ENCODE peak calls at places on chromosome 17, in five cellular contexts. One of them, this sample, is unnamed. For H3K27me3, H3K4me1 and H3K36me3, the result is how much of the 10 kb centered on the place peaks cover.

GRCh38 chr17:11140501-11140900 is 100.5 kb upstream of the SHISA6 start:
- DNase-seq in sigmoid colon: no peak
- DNase-seq in CD8-positive, alpha-beta T cell: no peak
- DNase-seq in CD4-positive, CD25-positive, alpha-beta regulatory T cell: no peak
- DNase-seq in breast epithelium: no peak
- DNase-seq in this sample: no peak

GRCh38 chr17:12821376-12821940 is 32.2 kb downstream of the ARHGAP44 start:
- DNase-seq in breast epithelium: no peak
- DNase-seq in CD4-positive, CD25-positive, alpha-beta regulatory T cell: no peak
- DNase-seq in CD8-positive, alpha-beta T cell: no peak
- DNase-seq in sigmoid colon: no peak
- DNase-seq in this sample: no peak

GRCh38 chr17:50559674-50560184 is 786 bp upstream of the CACNA1G start:
- DNase-seq in sigmoid colon: peak
- DNase-seq in breast epithelium: peak
- DNase-seq in CD4-positive, CD25-positive, alpha-beta regulatory T cell: peak
- DNase-seq in CD8-positive, alpha-beta T cell: no peak
- DNase-seq in this sample: peak

GRCh38 chr17:30554839-30555751 is 77.9 kb downstream of the GOSR1 start:
- DNase-seq in sigmoid colon: no peak
- DNase-seq in breast epithelium: no peak
- DNase-seq in CD4-positive, CD25-positive, alpha-beta regulatory T cell: no peak
- DNase-seq in CD8-positive, alpha-beta T cell: peak
- DNase-seq in this sample: peak

GRCh38 chr17:30226878-30227277 is 8.6 kb downstream of the SLC6A4 start:
- DNase-seq in breast epithelium: no peak
- DNase-seq in sigmoid colon: no peak
- DNase-seq in CD4-positive, CD25-positive, alpha-beta regulatory T cell: no peak
- DNase-seq in CD8-positive, alpha-beta T cell: no peak
- DNase-seq in this sample: no peak

GRCh38 chr17:20706752-20707372 is 127.3 kb downstream of the CDRT15L2 start:
- DNase-seq in CD8-positive, alpha-beta T cell: no peak
- DNase-seq in CD4-positive, CD25-positive, alpha-beta regulatory T cell: no peak
- DNase-seq in sigmoid colon: no peak
- DNase-seq in breast epithelium: no peak
- DNase-seq in this sample: no peak

GRCh38 chr17:16215965-16216316 is 607 bp upstream of the NCOR1 start:
- DNase-seq in sigmoid colon: no peak
- DNase-seq in CD4-positive, CD25-positive, alpha-beta regulatory T cell: no peak
- DNase-seq in CD8-positive, alpha-beta T cell: peak
- DNase-seq in breast epithelium: no peak
- DNase-seq in this sample: no peak

GRCh38 chr17:18176152-18176551 is 7.5 kb upstream of the ALKBH5 start:
- DNase-seq in CD8-positive, alpha-beta T cell: no peak
- DNase-seq in CD4-positive, CD25-positive, alpha-beta regulatory T cell: no peak
- DNase-seq in sigmoid colon: no peak
- DNase-seq in breast epithelium: no peak
- DNase-seq in this sample: no peak

GRCh38 chr17:8289103-8289397 is 580 bp downstream of the RANGRF start:
- DNase-seq in CD8-positive, alpha-beta T cell: no peak
- DNase-seq in CD4-positive, CD25-positive, alpha-beta regulatory T cell: no peak
- DNase-seq in breast epithelium: no peak
- DNase-seq in sigmoid colon: no peak
- DNase-seq in this sample: no peak

GRCh38 chr17:17576772-17577234 is 14.7 kb downstream of the PEMT start:
- DNase-seq in sigmoid colon: no peak
- DNase-seq in CD8-positive, alpha-beta T cell: no peak
- DNase-seq in breast epithelium: no peak
- DNase-seq in CD4-positive, CD25-positive, alpha-beta regulatory T cell: no peak
- DNase-seq in this sample: no peak

GRCh38 chr17:73757324-73757942 is 113.2 kb upstream of the SDK2 start:
- DNase-seq in CD8-positive, alpha-beta T cell: no peak
- DNase-seq in sigmoid colon: no peak
- DNase-seq in CD4-positive, CD25-positive, alpha-beta regulatory T cell: no peak
- DNase-seq in breast epithelium: no peak
- DNase-seq in this sample: no peak

GRCh38 chr17:73750975-73751374 is 106.7 kb upstream of the SDK2 start:
- DNase-seq in CD8-positive, alpha-beta T cell: no peak
- DNase-seq in sigmoid colon: no peak
- DNase-seq in breast epithelium: no peak
- DNase-seq in CD4-positive, CD25-positive, alpha-beta regulatory T cell: no peak
- DNase-seq in this sample: peak

GRCh38 chr17:73753751-73754496 is 109.7 kb upstream of the SDK2 start:
- DNase-seq in CD4-positive, CD25-positive, alpha-beta regulatory T cell: no peak
- DNase-seq in sigmoid colon: no peak
- DNase-seq in breast epithelium: no peak
- DNase-seq in CD8-positive, alpha-beta T cell: no peak
- DNase-seq in this sample: no peak

GRCh38 chr17:73758245-73758644 is 114.0 kb upstream of the SDK2 start:
- DNase-seq in CD4-positive, CD25-positive, alpha-beta regulatory T cell: no peak
- DNase-seq in sigmoid colon: no peak
- DNase-seq in CD8-positive, alpha-beta T cell: no peak
- DNase-seq in breast epithelium: no peak
- DNase-seq in this sample: no peak

GRCh38 chr17:73754886-73755285 is 110.6 kb upstream of the SDK2 start:
- DNase-seq in CD8-positive, alpha-beta T cell: no peak
- DNase-seq in sigmoid colon: no peak
- DNase-seq in CD4-positive, CD25-positive, alpha-beta regulatory T cell: no peak
- DNase-seq in breast epithelium: no peak
- DNase-seq in this sample: no peak
- H3K27me3 ChIP-seq in CD8-positive, alpha-beta T cell: under half
- H3K27me3 ChIP-seq in sigmoid colon: under half
- H3K27me3 ChIP-seq in CD4-positive, CD25-positive, alpha-beta regulatory T cell: under half
- H3K27me3 ChIP-seq in breast epithelium: under half
- H3K27me3 ChIP-seq in this sample: under half

GRCh38 chr17:68196394-68197090 is 51.3 kb upstream of the AMZ2 start:
- DNase-seq in CD8-positive, alpha-beta T cell: no peak
- DNase-seq in CD4-positive, CD25-positive, alpha-beta regulatory T cell: no peak
- DNase-seq in breast epithelium: no peak
- DNase-seq in sigmoid colon: no peak
- DNase-seq in this sample: no peak
- H3K4me1 ChIP-seq in CD8-positive, alpha-beta T cell: under half
- H3K4me1 ChIP-seq in CD4-positive, CD25-positive, alpha-beta regulatory T cell: half or more
- H3K4me1 ChIP-seq in breast epithelium: under half
- H3K4me1 ChIP-seq in sigmoid colon: under half
- H3K4me1 ChIP-seq in this sample: under half

GRCh38 chr17:47701603-47702002 is 7.6 kb downstream of the TBKBP1 start:
- DNase-seq in sigmoid colon: no peak
- DNase-seq in breast epithelium: no peak
- DNase-seq in CD4-positive, CD25-positive, alpha-beta regulatory T cell: no peak
- DNase-seq in CD8-positive, alpha-beta T cell: no peak
- DNase-seq in this sample: no peak

GRCh38 chr17:47699536-47699840 is 5.5 kb downstream of the TBKBP1 start:
- DNase-seq in sigmoid colon: no peak
- DNase-seq in CD4-positive, CD25-positive, alpha-beta regulatory T cell: no peak
- DNase-seq in CD8-positive, alpha-beta T cell: no peak
- DNase-seq in breast epithelium: no peak
- DNase-seq in this sample: no peak

GRCh38 chr17:47702391-47702995 is 8.5 kb downstream of the TBKBP1 start:
- DNase-seq in sigmoid colon: no peak
- DNase-seq in CD4-positive, CD25-positive, alpha-beta regulatory T cell: no peak
- DNase-seq in CD8-positive, alpha-beta T cell: no peak
- DNase-seq in breast epithelium: no peak
- DNase-seq in this sample: no peak

GRCh38 chr17:47698749-47699535 is 5.0 kb downstream of the TBKBP1 start:
- DNase-seq in CD8-positive, alpha-beta T cell: peak
- DNase-seq in sigmoid colon: peak
- DNase-seq in breast epithelium: no peak
- DNase-seq in CD4-positive, CD25-positive, alpha-beta regulatory T cell: peak
- DNase-seq in this sample: peak

DNA sequence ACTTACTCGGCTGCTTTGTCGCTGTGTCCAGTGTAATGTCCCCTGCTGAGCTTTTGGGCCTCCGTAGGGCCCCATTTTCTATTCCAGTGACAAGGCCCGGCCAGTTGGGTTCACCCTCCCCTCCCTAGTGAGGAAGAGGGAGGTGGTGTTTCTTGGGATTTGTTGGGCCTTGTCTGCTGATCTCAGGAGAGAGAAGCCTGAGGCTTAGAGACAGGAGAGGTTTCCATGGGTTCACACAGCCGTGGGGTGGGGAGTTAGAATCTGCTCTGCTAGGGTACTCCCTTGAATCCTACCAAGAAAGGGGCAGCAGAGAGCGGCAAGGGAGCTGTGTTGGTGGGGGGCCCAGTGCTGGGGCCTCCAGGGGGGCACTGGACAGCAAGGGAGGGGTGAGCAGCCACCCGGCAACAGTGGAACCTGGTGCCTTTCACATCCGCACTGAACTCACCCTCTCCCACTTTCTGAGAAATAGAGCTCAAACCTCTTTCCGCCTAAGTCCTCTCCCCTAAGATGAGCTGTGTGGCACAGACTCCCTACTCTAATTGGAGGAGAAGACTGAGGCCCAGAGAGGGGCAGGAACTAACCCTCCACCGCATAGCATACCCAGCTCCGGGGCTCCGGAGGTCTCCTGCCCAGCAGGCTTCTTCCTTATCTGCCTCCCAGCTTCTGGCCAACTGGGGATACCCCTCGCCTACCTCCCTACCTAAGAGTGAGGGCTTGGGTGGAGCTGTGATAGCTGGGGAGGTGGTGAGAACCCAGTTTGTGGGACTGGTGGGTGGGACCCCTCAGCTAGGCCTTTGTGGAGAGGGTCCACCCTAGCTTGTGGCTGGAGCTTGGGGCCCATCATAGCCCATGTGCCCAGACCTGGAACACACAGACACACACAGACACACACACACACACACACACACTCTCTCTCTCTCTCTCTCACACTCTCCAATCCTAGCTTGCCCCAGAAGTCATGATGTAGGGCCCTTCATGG is 6.8 kb downstream of the TBKBP1 start:
- DNase-seq in sigmoid colon: no peak
- DNase-seq in breast epithelium: no peak
- DNase-seq in CD4-positive, CD25-positive, alpha-beta regulatory T cell: no peak
- DNase-seq in CD8-positive, alpha-beta T cell: no peak
- DNase-seq in this sample: peak
- H3K36me3 ChIP-seq in sigmoid colon: under half
- H3K36me3 ChIP-seq in breast epithelium: under half
- H3K36me3 ChIP-seq in CD4-positive, CD25-positive, alpha-beta regulatory T cell: under half
- H3K36me3 ChIP-seq in CD8-positive, alpha-beta T cell: under half
- H3K36me3 ChIP-seq in this sample: under half

DNA sequence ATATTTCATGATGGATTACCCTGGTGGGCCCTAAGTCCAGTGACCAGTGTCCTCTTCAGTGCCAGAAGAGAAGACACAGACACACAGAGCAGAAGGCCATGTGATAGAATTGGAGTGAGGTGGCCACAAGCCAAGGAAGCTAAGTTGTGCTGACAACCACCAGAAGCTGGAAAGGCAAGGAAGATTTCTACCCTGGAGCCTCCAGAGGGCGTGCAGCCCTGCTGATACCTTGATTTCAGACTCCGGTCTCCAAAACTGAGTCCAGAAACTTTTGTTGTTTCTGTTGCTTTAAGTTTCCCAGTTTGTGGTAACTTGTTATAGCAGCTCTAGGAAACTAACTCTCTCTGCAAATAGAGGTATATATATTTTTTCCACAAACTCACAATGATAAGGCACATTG is 396.6 kb upstream of the ASIC2 start:
- DNase-seq in CD8-positive, alpha-beta T cell: no peak
- DNase-seq in sigmoid colon: no peak
- DNase-seq in breast epithelium: no peak
- DNase-seq in CD4-positive, CD25-positive, alpha-beta regulatory T cell: no peak
- DNase-seq in this sample: no peak
- H3K27me3 ChIP-seq in CD8-positive, alpha-beta T cell: under half
- H3K27me3 ChIP-seq in sigmoid colon: under half
- H3K27me3 ChIP-seq in breast epithelium: under half
- H3K27me3 ChIP-seq in CD4-positive, CD25-positive, alpha-beta regulatory T cell: under half
- H3K27me3 ChIP-seq in this sample: under half

GRCh38 chr17:41532947-41533570 is 5.0 kb upstream of the KRT19 start:
- DNase-seq in CD4-positive, CD25-positive, alpha-beta regulatory T cell: no peak
- DNase-seq in sigmoid colon: no peak
- DNase-seq in breast epithelium: peak
- DNase-seq in CD8-positive, alpha-beta T cell: no peak
- DNase-seq in this sample: no peak

GRCh38 chr17:41533613-41534012 is 5.5 kb upstream of the KRT19 start:
- DNase-seq in breast epithelium: no peak
- DNase-seq in CD8-positive, alpha-beta T cell: no peak
- DNase-seq in CD4-positive, CD25-positive, alpha-beta regulatory T cell: no peak
- DNase-seq in sigmoid colon: no peak
- DNase-seq in this sample: no peak

GRCh38 chr17:41530062-41531048 is 2.2 kb upstream of the KRT19 start:
- DNase-seq in CD4-positive, CD25-positive, alpha-beta regulatory T cell: no peak
- DNase-seq in CD8-positive, alpha-beta T cell: no peak
- DNase-seq in sigmoid colon: no peak
- DNase-seq in breast epithelium: no peak
- DNase-seq in this sample: peak

GRCh38 chr17:41529491-41529915 is 1.4 kb upstream of the KRT19 start:
- DNase-seq in CD4-positive, CD25-positive, alpha-beta regulatory T cell: no peak
- DNase-seq in breast epithelium: no peak
- DNase-seq in sigmoid colon: no peak
- DNase-seq in CD8-positive, alpha-beta T cell: no peak
- DNase-seq in this sample: no peak

GRCh38 chr17:41531993-41532392 is 3.9 kb upstream of the KRT19 start:
- DNase-seq in CD8-positive, alpha-beta T cell: no peak
- DNase-seq in breast epithelium: no peak
- DNase-seq in sigmoid colon: no peak
- DNase-seq in CD4-positive, CD25-positive, alpha-beta regulatory T cell: no peak
- DNase-seq in this sample: no peak
- H3K4me1 ChIP-seq in CD8-positive, alpha-beta T cell: under half
- H3K4me1 ChIP-seq in breast epithelium: under half
- H3K4me1 ChIP-seq in sigmoid colon: under half
- H3K4me1 ChIP-seq in CD4-positive, CD25-positive, alpha-beta regulatory T cell: under half
- H3K4me1 ChIP-seq in this sample: under half

GRCh38 chr17:37519241-37519985 is 29.7 kb downstream of the DUSP14 start:
- DNase-seq in sigmoid colon: no peak
- DNase-seq in breast epithelium: no peak
- DNase-seq in CD4-positive, CD25-positive, alpha-beta regulatory T cell: no peak
- DNase-seq in CD8-positive, alpha-beta T cell: no peak
- DNase-seq in this sample: no peak

GRCh38 chr17:37518816-37519215 is 29.1 kb downstream of the DUSP14 start:
- DNase-seq in breast epithelium: no peak
- DNase-seq in CD8-positive, alpha-beta T cell: no peak
- DNase-seq in sigmoid colon: no peak
- DNase-seq in CD4-positive, CD25-positive, alpha-beta regulatory T cell: no peak
- DNase-seq in this sample: no peak

GRCh38 chr17:37520174-37520573 is 30.5 kb downstream of the DUSP14 start:
- DNase-seq in CD4-positive, CD25-positive, alpha-beta regulatory T cell: no peak
- DNase-seq in CD8-positive, alpha-beta T cell: no peak
- DNase-seq in sigmoid colon: no peak
- DNase-seq in breast epithelium: no peak
- DNase-seq in this sample: no peak

GRCh38 chr17:37523715-37524219 is 34.1 kb downstream of the DUSP14 start:
- DNase-seq in CD8-positive, alpha-beta T cell: peak
- DNase-seq in breast epithelium: no peak
- DNase-seq in CD4-positive, CD25-positive, alpha-beta regulatory T cell: no peak
- DNase-seq in sigmoid colon: no peak
- DNase-seq in this sample: no peak

GRCh38 chr17:37521821-37522220 is 32.1 kb downstream of the DUSP14 start:
- DNase-seq in CD4-positive, CD25-positive, alpha-beta regulatory T cell: no peak
- DNase-seq in breast epithelium: no peak
- DNase-seq in CD8-positive, alpha-beta T cell: no peak
- DNase-seq in sigmoid colon: no peak
- DNase-seq in this sample: no peak
- H3K36me3 ChIP-seq in CD4-positive, CD25-positive, alpha-beta regulatory T cell: half or more
- H3K36me3 ChIP-seq in breast epithelium: under half
- H3K36me3 ChIP-seq in CD8-positive, alpha-beta T cell: under half
- H3K36me3 ChIP-seq in sigmoid colon: under half
- H3K36me3 ChIP-seq in this sample: half or more